ENCODE peak calls at places on chromosomes 2 and 18, in six cellular contexts. Q is activated naive CD4-positive, alpha-beta T cell; W is kidney tubule cell; J is hepatocyte; F is Peyer's patch; C is GM06990. Z is an unnamed sample.

GRCh38 chr2:240996161-240996833 is 2.1 kb upstream of the SNED1 start:
- DNase-seq in C (no peak), J (no peak), F (no peak), Q (no peak), W (no peak), Z (no peak)

GRCh38 chr2:217142649-217143266 is 282.9 kb upstream of the TNP1 start:
- DNase-seq in W (peak), Q (no peak), F (no peak), J (peak), C (no peak), Z (peak)

GRCh38 chr2:196168181-196168580 is 3.2 kb downstream of the STK17B start:
- DNase-seq in C (no peak), J (no peak), Q (no peak), W (peak), F (no peak), Z (peak)

GRCh38 chr2:151302286-151302878 is 12.9 kb upstream of the NMI start:
- DNase-seq in W (peak), Q (no peak), F (no peak), J (no peak), C (no peak), Z (no peak)

GRCh38 chr2:190663839-190664238 is 15.0 kb downstream of the NAB1 start:
- DNase-seq in Q (no peak), C (no peak), F (no peak), J (no peak), W (peak), Z (no peak)

GRCh38 chr2:202034249-202035088 is 814 bp downstream of the FZD7 start:
- DNase-seq in Q (no peak), C (peak), F (no peak), J (peak), W (peak), Z (no peak)

GRCh38 chr2:23386422-23387220 is 1.6 kb downstream of the KLHL29 start:
- DNase-seq in F (peak), J (peak), C (peak), Q (no peak), W (peak), Z (no peak)

GRCh38 chr18:62288669-62289016 is 36.5 kb upstream of the TNFRSF11A start:
- DNase-seq in C (peak), Q (no peak), F (no peak), J (no peak), W (no peak), Z (no peak)

GRCh38 chr2:43426305-43427031 is 169.4 kb downstream of the THADA start:
- DNase-seq in W (peak), Q (no peak), J (peak), F (peak), C (peak), Z (peak)

GRCh38 chr2:201383156-201383555 is 26.0 kb upstream of the FLACC1 start:
- DNase-seq in C (no peak), F (no peak), W (no peak), Q (no peak), J (no peak), Z (no peak)

GRCh38 chr2:203835420-203835819 is 32.2 kb upstream of the CTLA4 start:
- DNase-seq in J (no peak), W (no peak), Q (no peak), F (no peak), C (no peak), Z (no peak)

GRCh38 chr2:110802213-110802932 is 70.0 kb downstream of the ACOXL start:
- DNase-seq in W (no peak), F (no peak), J (no peak), C (no peak), Q (no peak), Z (no peak)